ENCODE peak calls at places on chromosomes 2 and 18, in seven cellular contexts. M is posterior vena cava, D is NCI-H2107, A is neural progenitor cell, J is RKO, U is EL, V is H4. X is an unnamed sample.
A peak's percentile ranks its signal among the peaks of the same experiment; 100 is the strongest.

GRCh38 chr18:78993014-78993926 is 13.7 kb downstream of the SALL3 start:
- DNase-seq in M (peak; percentile 75), D (no peak), A (no peak), J (no peak), U (no peak), V (no peak), X (no peak)

GRCh38 chr2:131520526-131520925 is 7.2 kb upstream of the CCDC74A start:
- DNase-seq in M (peak; percentile 72), D (no peak), A (no peak), J (no peak), U (no peak), V (no peak), X (no peak)

GRCh38 chr2:22944141-22944540 is 440.8 kb upstream of the KLHL29 start:
- DNase-seq in M (no peak), D (no peak), A (no peak), J (no peak), U (no peak), V (no peak), X (no peak)

GRCh38 chr18:28177828-28178635 is 1.1 kb upstream of the CDH2 start:
- DNase-seq in M (no peak), D (peak; percentile 54), A (peak; percentile 93), J (no peak), U (peak; percentile 81), V (no peak), X (peak; percentile 94)

GRCh38 chr2:70753031-70753430 is 15.0 kb downstream of the ADD2 start:
- DNase-seq in M (no peak), D (no peak), A (no peak), J (no peak), U (no peak), V (no peak), X (no peak)

GRCh38 chr2:150357770-150358467 is 129.5 kb downstream of the RND3 start:
- DNase-seq in M (no peak), D (no peak), A (no peak), J (no peak), U (no peak), V (no peak), X (no peak)

GRCh38 chr2:206211657-206212255 is 52.1 kb downstream of the EEF1B2 start:
- DNase-seq in M (no peak), D (no peak), A (no peak), J (peak; percentile 76), U (peak; percentile 76), V (peak; percentile 33), X (peak; percentile 59)

GRCh38 chr2:216758431-216759155 is 63.2 kb upstream of the IGFBP5 start:
- DNase-seq in M (no peak), D (no peak), A (peak; percentile 21), J (no peak), U (no peak), V (no peak), X (no peak)

GRCh38 chr2:232260075-232260474 is 118.5 kb upstream of the ALPP start:
- DNase-seq in M (no peak), D (no peak), A (no peak), J (no peak), U (peak; percentile 95), V (peak; percentile 22), X (no peak)

GRCh38 chr2:162435676-162436075 is 91.7 kb downstream of the GCA start:
- DNase-seq in M (no peak), D (no peak), A (no peak), J (no peak), U (peak; percentile 16), V (peak; percentile 21), X (no peak)

GRCh38 chr18:67608909-67609308 is 92.4 kb upstream of the DSEL start:
- DNase-seq in M (no peak), D (no peak), A (no peak), J (no peak), U (peak; percentile 47), V (no peak), X (no peak)

GRCh38 chr2:226661789-226662545 is 137.7 kb downstream of the IRS1 start:
- DNase-seq in M (no peak), D (no peak), A (no peak), J (peak; percentile 88), U (peak; percentile 95), V (peak; percentile 87), X (no peak)

GRCh38 chr18:62236252-62236651 is 49.2 kb downstream of the RELCH start:
- DNase-seq in M (no peak), D (no peak), A (no peak), J (no peak), U (no peak), V (no peak), X (no peak)

GRCh38 chr18:50780144-50780543 is 39.7 kb downstream of the MRO start:
- DNase-seq in M (no peak), D (no peak), A (no peak), J (no peak), U (no peak), V (no peak), X (no peak)

GRCh38 chr2:221570321-221571107 is 1.6 kb downstream of the EPHA4 start:
- DNase-seq in M (no peak), D (peak; percentile 40), A (peak; percentile 75), J (no peak), U (peak; percentile 37), V (no peak), X (peak; percentile 70)

GRCh38 chr2:158818511-158818910 is 23.4 kb downstream of the DAPL1 start:
- DNase-seq in M (no peak), D (no peak), A (no peak), J (no peak), U (no peak), V (no peak), X (no peak)

GRCh38 chr2:20675701-20676352 is 8.9 kb downstream of the GDF7 start:
- DNase-seq in M (peak; percentile 73), D (no peak), A (peak; percentile 51), J (no peak), U (no peak), V (peak; percentile 17), X (no peak)

GRCh38 chr18:64276736-64277135 is 127.8 kb upstream of the LINC00305 start:
- DNase-seq in M (no peak), D (no peak), A (no peak), J (no peak), U (no peak), V (no peak), X (no peak)

GRCh38 chr2:180196419-180196977 is 189.4 kb upstream of the CWC22 start:
- DNase-seq in M (no peak), D (no peak), A (no peak), J (peak; percentile 27), U (peak; percentile 14), V (no peak), X (no peak)

GRCh38 chr2:190210471-190210870 is 109.2 kb downstream of the HIBCH start:
- DNase-seq in M (no peak), D (no peak), A (no peak), J (no peak), U (peak; percentile 52), V (no peak), X (no peak)

GRCh38 chr2:19746611-19747309 is 155.0 kb downstream of the TTC32 start:
- DNase-seq in M (no peak), D (no peak), A (peak; percentile 72), J (no peak), U (peak; percentile 35), V (peak; percentile 14), X (no peak)

GRCh38 chr2:75317316-75317715 is 118.0 kb upstream of the TACR1 start:
- DNase-seq in M (no peak), D (no peak), A (no peak), J (no peak), U (peak; percentile 6), V (no peak), X (no peak)

GRCh38 chr18:48600746-48601090 is 61.9 kb downstream of the CTIF start:
- DNase-seq in M (peak; percentile 44), D (no peak), A (no peak), J (no peak), U (no peak), V (no peak), X (no peak)

GRCh38 chr2:241983571-241984270 is 114.2 kb downstream of the RTP5 start:
- DNase-seq in M (no peak), D (no peak), A (no peak), J (no peak), U (no peak), V (no peak), X (no peak)

GRCh38 chr2:60336442-60337141 is 216.9 kb downstream of the BCL11A start:
- DNase-seq in M (no peak), D (no peak), A (no peak), J (no peak), U (no peak), V (no peak), X (no peak)

GRCh38 chr2:18546586-18546985 is 13.9 kb downstream of the RDH14 start:
- DNase-seq in M (no peak), D (no peak), A (no peak), J (no peak), U (no peak), V (peak; percentile 11), X (no peak)

GRCh38 chr2:175207741-175208438 is 26.4 kb upstream of the ATP5MC3 start:
- DNase-seq in M (no peak), D (peak; percentile 15), A (no peak), J (no peak), U (no peak), V (peak; percentile 55), X (no peak)

GRCh38 chr2:127415593-127416485 is 2.4 kb upstream of the PROC start:
- DNase-seq in M (no peak), D (peak; percentile 28), A (peak; percentile 90), J (no peak), U (no peak), V (no peak), X (peak; percentile 58)

GRCh38 chr2:163191372-163191771 is 352.8 kb upstream of the KCNH7 start:
- DNase-seq in M (no peak), D (no peak), A (peak; percentile 62), J (peak; percentile 59), U (peak; percentile 52), V (peak; percentile 44), X (peak; percentile 26)

GRCh38 chr2:194301946-194302345 is 1355.1 kb upstream of the SLC39A10 start:
- DNase-seq in M (no peak), D (no peak), A (no peak), J (no peak), U (no peak), V (no peak), X (peak; percentile 8)

GRCh38 chr18:31555971-31556747 is 35.5 kb upstream of the TTR start:
- DNase-seq in M (no peak), D (peak; percentile 4), A (peak; percentile 59), J (peak; percentile 81), U (peak; percentile 44), V (peak; percentile 62), X (peak; percentile 72)

GRCh38 chr2:108810993-108811957 is 24.7 kb downstream of the CCDC138 start:
- DNase-seq in M (no peak), D (no peak), A (no peak), J (no peak), U (no peak), V (no peak), X (no peak)

GRCh38 chr2:145344076-145344724 is 824.3 kb upstream of the ZEB2 start:
- DNase-seq in M (no peak), D (no peak), A (no peak), J (no peak), U (peak; percentile 9), V (no peak), X (no peak)

GRCh38 chr18:54957987-54958386 is 1.3 kb downstream of the CCDC68 start:
- DNase-seq in M (no peak), D (no peak), A (no peak), J (no peak), U (no peak), V (no peak), X (no peak)

GRCh38 chr2:72893594-72894319 is 6.5 kb downstream of the SPR start:
- DNase-seq in M (peak; percentile 84), D (no peak), A (peak; percentile 85), J (peak; percentile 49), U (peak; percentile 64), V (peak; percentile 63), X (peak; percentile 21)

GRCh38 chr2:239378918-239379640 is 21.7 kb downstream of the HDAC4 start:
- DNase-seq in M (peak; percentile 80), D (no peak), A (no peak), J (no peak), U (no peak), V (no peak), X (no peak)

GRCh38 chr2:226623587-226624368 is 175.8 kb downstream of the IRS1 start:
- DNase-seq in M (no peak), D (no peak), A (no peak), J (no peak), U (no peak), V (no peak), X (no peak)

GRCh38 chr18:68596016-68596415 is 118.9 kb downstream of the TMX3 start:
- DNase-seq in M (no peak), D (no peak), A (peak; percentile 50), J (no peak), U (no peak), V (no peak), X (no peak)

X was measured in NCI-H2227 treated with DMSO at 0.1 percent for 48 hours.